ENCODE peak calls at places on chromosome 17, in nine cellular contexts. One of them, this sample, is unnamed.

GRCh38 chr17:38403491-38403890 is 24.8 kb upstream of the ARHGAP23 start:
- DNase-seq in iris pigment epithelial cell: peak
- DNase-seq in MM.1S: no peak
- DNase-seq in GM03348: peak
- DNase-seq in HTR-8/SVneo: no peak
- DNase-seq in NCI-H774: no peak
- DNase-seq in GDM1: no peak
- DNase-seq in lower leg skin: no peak
- DNase-seq in CD8-positive, alpha-beta T cell: no peak
- DNase-seq in this sample: no peak

GRCh38 chr17:75785770-75786538 is 1.3 kb downstream of the UNK start:
- DNase-seq in iris pigment epithelial cell: peak
- DNase-seq in MM.1S: no peak
- DNase-seq in GM03348: peak
- DNase-seq in HTR-8/SVneo: no peak
- DNase-seq in NCI-H774: no peak
- DNase-seq in GDM1: peak
- DNase-seq in lower leg skin: no peak
- DNase-seq in CD8-positive, alpha-beta T cell: no peak
- DNase-seq in this sample: no peak

GRCh38 chr17:82031885-82032627 is 578 bp downstream of the RAC3 start:
- DNase-seq in iris pigment epithelial cell: no peak
- DNase-seq in MM.1S: peak
- DNase-seq in GM03348: peak
- DNase-seq in HTR-8/SVneo: peak
- DNase-seq in NCI-H774: peak
- DNase-seq in GDM1: peak
- DNase-seq in lower leg skin: no peak
- DNase-seq in CD8-positive, alpha-beta T cell: no peak
- DNase-seq in this sample: peak

GRCh38 chr17:80970044-80970761 is 21.4 kb upstream of the CHMP6 start:
- DNase-seq in iris pigment epithelial cell: no peak
- DNase-seq in MM.1S: peak
- DNase-seq in GM03348: peak
- DNase-seq in HTR-8/SVneo: peak
- DNase-seq in NCI-H774: peak
- DNase-seq in GDM1: no peak
- DNase-seq in lower leg skin: no peak
- DNase-seq in CD8-positive, alpha-beta T cell: peak
- DNase-seq in this sample: peak

GRCh38 chr17:71741836-71742235 is 379.0 kb upstream of the SOX9 start:
- DNase-seq in iris pigment epithelial cell: no peak
- DNase-seq in MM.1S: no peak
- DNase-seq in GM03348: no peak
- DNase-seq in HTR-8/SVneo: no peak
- DNase-seq in NCI-H774: no peak
- DNase-seq in GDM1: no peak
- DNase-seq in lower leg skin: no peak
- DNase-seq in CD8-positive, alpha-beta T cell: no peak
- DNase-seq in this sample: no peak

GRCh38 chr17:28384281-28385036 is 13.0 kb downstream of the SARM1 start:
- DNase-seq in iris pigment epithelial cell: no peak
- DNase-seq in MM.1S: peak
- DNase-seq in GM03348: peak
- DNase-seq in HTR-8/SVneo: no peak
- DNase-seq in NCI-H774: peak
- DNase-seq in GDM1: no peak
- DNase-seq in lower leg skin: peak
- DNase-seq in CD8-positive, alpha-beta T cell: peak
- DNase-seq in this sample: peak

GRCh38 chr17:16444258-16444886 is 29.0 kb downstream of the TRPV2 start:
- DNase-seq in iris pigment epithelial cell: no peak
- DNase-seq in MM.1S: no peak
- DNase-seq in GM03348: no peak
- DNase-seq in HTR-8/SVneo: no peak
- DNase-seq in NCI-H774: no peak
- DNase-seq in GDM1: no peak
- DNase-seq in lower leg skin: no peak
- DNase-seq in CD8-positive, alpha-beta T cell: no peak
- DNase-seq in this sample: no peak

GRCh38 chr17:29836643-29837042 is 93.4 kb downstream of the SSH2 start:
- DNase-seq in iris pigment epithelial cell: peak
- DNase-seq in MM.1S: no peak
- DNase-seq in GM03348: peak
- DNase-seq in HTR-8/SVneo: no peak
- DNase-seq in NCI-H774: no peak
- DNase-seq in GDM1: no peak
- DNase-seq in lower leg skin: no peak
- DNase-seq in CD8-positive, alpha-beta T cell: no peak
- DNase-seq in this sample: no peak

GRCh38 chr17:40452074-40452787 is 9.0 kb downstream of the IGFBP4 start:
- DNase-seq in iris pigment epithelial cell: peak
- DNase-seq in MM.1S: no peak
- DNase-seq in GM03348: peak
- DNase-seq in HTR-8/SVneo: no peak
- DNase-seq in NCI-H774: no peak
- DNase-seq in GDM1: no peak
- DNase-seq in lower leg skin: no peak
- DNase-seq in CD8-positive, alpha-beta T cell: no peak
- DNase-seq in this sample: no peak

GRCh38 chr17:494601-495195 is 142.1 kb upstream of the RPH3AL start:
- DNase-seq in iris pigment epithelial cell: no peak
- DNase-seq in MM.1S: no peak
- DNase-seq in GM03348: no peak
- DNase-seq in HTR-8/SVneo: no peak
- DNase-seq in NCI-H774: no peak
- DNase-seq in GDM1: no peak
- DNase-seq in lower leg skin: no peak
- DNase-seq in CD8-positive, alpha-beta T cell: peak
- DNase-seq in this sample: no peak

GRCh38 chr17:2940352-2940751 is 123.1 kb downstream of the OR1D5 start:
- DNase-seq in iris pigment epithelial cell: no peak
- DNase-seq in MM.1S: no peak
- DNase-seq in GM03348: no peak
- DNase-seq in HTR-8/SVneo: no peak
- DNase-seq in NCI-H774: no peak
- DNase-seq in GDM1: no peak
- DNase-seq in lower leg skin: no peak
- DNase-seq in CD8-positive, alpha-beta T cell: no peak
- DNase-seq in this sample: no peak

GRCh38 chr17:83119987-83120864 is 40.8 kb downstream of the METRNL start:
- DNase-seq in iris pigment epithelial cell: no peak
- DNase-seq in MM.1S: peak
- DNase-seq in GM03348: no peak
- DNase-seq in HTR-8/SVneo: no peak
- DNase-seq in NCI-H774: no peak
- DNase-seq in GDM1: peak
- DNase-seq in lower leg skin: no peak
- DNase-seq in CD8-positive, alpha-beta T cell: no peak
- DNase-seq in this sample: no peak

GRCh38 chr17:72392056-72393010 is 271.5 kb downstream of the SOX9 start:
- DNase-seq in iris pigment epithelial cell: peak
- DNase-seq in MM.1S: peak
- DNase-seq in GM03348: peak
- DNase-seq in HTR-8/SVneo: no peak
- DNase-seq in NCI-H774: no peak
- DNase-seq in GDM1: no peak
- DNase-seq in lower leg skin: no peak
- DNase-seq in CD8-positive, alpha-beta T cell: no peak
- DNase-seq in this sample: no peak

GRCh38 chr17:64448665-64449512 is at the start of gene MILR1:
- DNase-seq in iris pigment epithelial cell: peak
- DNase-seq in MM.1S: peak
- DNase-seq in GM03348: peak
- DNase-seq in HTR-8/SVneo: peak
- DNase-seq in NCI-H774: no peak
- DNase-seq in GDM1: peak
- DNase-seq in lower leg skin: no peak
- DNase-seq in CD8-positive, alpha-beta T cell: no peak
- DNase-seq in this sample: no peak

GRCh38 chr17:68627956-68628355 is 26.8 kb upstream of the FAM20A start:
- DNase-seq in iris pigment epithelial cell: no peak
- DNase-seq in MM.1S: no peak
- DNase-seq in GM03348: peak
- DNase-seq in HTR-8/SVneo: no peak
- DNase-seq in NCI-H774: no peak
- DNase-seq in GDM1: no peak
- DNase-seq in lower leg skin: no peak
- DNase-seq in CD8-positive, alpha-beta T cell: no peak
- DNase-seq in this sample: no peak

GRCh38 chr17:67624886-67625656 is 92.7 kb upstream of the NOL11 start:
- DNase-seq in iris pigment epithelial cell: no peak
- DNase-seq in MM.1S: no peak
- DNase-seq in GM03348: no peak
- DNase-seq in HTR-8/SVneo: no peak
- DNase-seq in NCI-H774: peak
- DNase-seq in GDM1: no peak
- DNase-seq in lower leg skin: no peak
- DNase-seq in CD8-positive, alpha-beta T cell: no peak
- DNase-seq in this sample: peak

GRCh38 chr17:47603830-47604229 is 45.9 kb upstream of the KPNB1 start:
- DNase-seq in iris pigment epithelial cell: no peak
- DNase-seq in MM.1S: no peak
- DNase-seq in GM03348: no peak
- DNase-seq in HTR-8/SVneo: no peak
- DNase-seq in NCI-H774: no peak
- DNase-seq in GDM1: no peak
- DNase-seq in lower leg skin: no peak
- DNase-seq in CD8-positive, alpha-beta T cell: no peak
- DNase-seq in this sample: no peak

GRCh38 chr17:43550754-43551153 is 4.6 kb upstream of the ETV4 start:
- DNase-seq in iris pigment epithelial cell: no peak
- DNase-seq in MM.1S: no peak
- DNase-seq in GM03348: no peak
- DNase-seq in HTR-8/SVneo: no peak
- DNase-seq in NCI-H774: no peak
- DNase-seq in GDM1: no peak
- DNase-seq in lower leg skin: no peak
- DNase-seq in CD8-positive, alpha-beta T cell: no peak
- DNase-seq in this sample: no peak

GRCh38 chr17:64306850-64307463 is 43.9 kb upstream of the TEX2 start:
- DNase-seq in iris pigment epithelial cell: peak
- DNase-seq in MM.1S: peak
- DNase-seq in GM03348: peak
- DNase-seq in HTR-8/SVneo: peak
- DNase-seq in NCI-H774: peak
- DNase-seq in GDM1: peak
- DNase-seq in lower leg skin: peak
- DNase-seq in CD8-positive, alpha-beta T cell: peak
- DNase-seq in this sample: peak

GRCh38 chr17:2710804-2711607 is 558 bp downstream of the CLUH start:
- DNase-seq in iris pigment epithelial cell: no peak
- DNase-seq in MM.1S: peak
- DNase-seq in GM03348: peak
- DNase-seq in HTR-8/SVneo: no peak
- DNase-seq in NCI-H774: no peak
- DNase-seq in GDM1: no peak
- DNase-seq in lower leg skin: peak
- DNase-seq in CD8-positive, alpha-beta T cell: no peak
- DNase-seq in this sample: no peak

GRCh38 chr17:18217412-18218015 is 7.9 kb upstream of the LLGL1 start:
- DNase-seq in iris pigment epithelial cell: peak
- DNase-seq in MM.1S: peak
- DNase-seq in GM03348: peak
- DNase-seq in HTR-8/SVneo: peak
- DNase-seq in NCI-H774: peak
- DNase-seq in GDM1: peak
- DNase-seq in lower leg skin: peak
- DNase-seq in CD8-positive, alpha-beta T cell: peak
- DNase-seq in this sample: no peak

GRCh38 chr17:40348562-40349476 is 15.7 kb downstream of the GJD3 start:
- DNase-seq in iris pigment epithelial cell: peak
- DNase-seq in MM.1S: no peak
- DNase-seq in GM03348: no peak
- DNase-seq in HTR-8/SVneo: no peak
- DNase-seq in NCI-H774: no peak
- DNase-seq in GDM1: no peak
- DNase-seq in lower leg skin: no peak
- DNase-seq in CD8-positive, alpha-beta T cell: no peak
- DNase-seq in this sample: peak

GRCh38 chr17:9918352-9918751 is 13.3 kb upstream of the RCVRN start:
- DNase-seq in iris pigment epithelial cell: no peak
- DNase-seq in MM.1S: no peak
- DNase-seq in GM03348: no peak
- DNase-seq in HTR-8/SVneo: no peak
- DNase-seq in NCI-H774: no peak
- DNase-seq in GDM1: no peak
- DNase-seq in lower leg skin: no peak
- DNase-seq in CD8-positive, alpha-beta T cell: no peak
- DNase-seq in this sample: no peak

GRCh38 chr17:30506423-30506822 is 29.2 kb downstream of the GOSR1 start:
- DNase-seq in iris pigment epithelial cell: no peak
- DNase-seq in MM.1S: no peak
- DNase-seq in GM03348: no peak
- DNase-seq in HTR-8/SVneo: no peak
- DNase-seq in NCI-H774: no peak
- DNase-seq in GDM1: no peak
- DNase-seq in lower leg skin: no peak
- DNase-seq in CD8-positive, alpha-beta T cell: no peak
- DNase-seq in this sample: no peak

GRCh38 chr17:14061666-14062560 is 7.4 kb upstream of the COX10 start:
- DNase-seq in iris pigment epithelial cell: peak
- DNase-seq in MM.1S: no peak
- DNase-seq in GM03348: peak
- DNase-seq in HTR-8/SVneo: peak
- DNase-seq in NCI-H774: no peak
- DNase-seq in GDM1: no peak
- DNase-seq in lower leg skin: no peak
- DNase-seq in CD8-positive, alpha-beta T cell: no peak
- DNase-seq in this sample: no peak

GRCh38 chr17:49381793-49382192 is 19.7 kb upstream of the ZNF652 start:
- DNase-seq in iris pigment epithelial cell: no peak
- DNase-seq in MM.1S: no peak
- DNase-seq in GM03348: no peak
- DNase-seq in HTR-8/SVneo: no peak
- DNase-seq in NCI-H774: no peak
- DNase-seq in GDM1: no peak
- DNase-seq in lower leg skin: no peak
- DNase-seq in CD8-positive, alpha-beta T cell: no peak
- DNase-seq in this sample: no peak

GRCh38 chr17:44219636-44220210 is at the start of gene UBTF:
- DNase-seq in iris pigment epithelial cell: peak
- DNase-seq in MM.1S: peak
- DNase-seq in GM03348: peak
- DNase-seq in HTR-8/SVneo: peak
- DNase-seq in NCI-H774: peak
- DNase-seq in GDM1: peak
- DNase-seq in lower leg skin: peak
- DNase-seq in CD8-positive, alpha-beta T cell: peak
- DNase-seq in this sample: peak

GRCh38 chr17:73526851-73527250 is 117.4 kb downstream of the SDK2 start:
- DNase-seq in iris pigment epithelial cell: no peak
- DNase-seq in MM.1S: no peak
- DNase-seq in GM03348: no peak
- DNase-seq in HTR-8/SVneo: no peak
- DNase-seq in NCI-H774: no peak
- DNase-seq in GDM1: no peak
- DNase-seq in lower leg skin: no peak
- DNase-seq in CD8-positive, alpha-beta T cell: no peak
- DNase-seq in this sample: no peak

GRCh38 chr17:59349178-59349577 is 17.7 kb downstream of the YPEL2 start:
- DNase-seq in iris pigment epithelial cell: no peak
- DNase-seq in MM.1S: no peak
- DNase-seq in GM03348: no peak
- DNase-seq in HTR-8/SVneo: no peak
- DNase-seq in NCI-H774: no peak
- DNase-seq in GDM1: no peak
- DNase-seq in lower leg skin: no peak
- DNase-seq in CD8-positive, alpha-beta T cell: no peak
- DNase-seq in this sample: no peak